ENCODE peak calls at places on chromosomes 12 and 14, in five cellular contexts. O is psoas muscle, G is AG10803, A is HCT116, V is ovary. W is an unnamed sample.

GRCh38 chr12:95440401-95440800 is 33.6 kb upstream of the METAP2 start:
- DNase-seq in O (no peak), G (no peak), A (no peak), V (no peak), W (peak)

GRCh38 chr12:107651867-107652449 is 33.6 kb upstream of the PWP1 start:
- DNase-seq in O (no peak), G (no peak), A (no peak), V (no peak), W (no peak)

GRCh38 chr14:99277534-99277933 is 5.5 kb upstream of the BCL11B start:
- DNase-seq in O (no peak), G (no peak), A (no peak), V (no peak), W (no peak)

GRCh38 chr14:72638021-72638420 is 255.9 kb downstream of the DPF3 start:
- DNase-seq in O (peak), G (peak), A (no peak), V (no peak), W (peak)

GRCh38 chr14:96247031-96247430 is 9.0 kb upstream of the BDKRB1 start:
- DNase-seq in O (no peak), G (no peak), A (no peak), V (no peak), W (no peak)

GRCh38 chr12:12819752-12820311 is 6.7 kb downstream of the DDX47 start:
- DNase-seq in O (no peak), G (peak), A (no peak), V (no peak), W (peak)

GRCh38 chr12:26746315-26746714 is 86.7 kb downstream of the ITPR2 start:
- DNase-seq in O (no peak), G (peak), A (no peak), V (no peak), W (peak)

GRCh38 chr12:6295187-6295811 is 15.2 kb upstream of the PLEKHG6 start:
- DNase-seq in O (no peak), G (peak), A (peak), V (peak), W (peak)

GRCh38 chr14:24315807-24316596 is 4.7 kb downstream of the LTB4R start:
- DNase-seq in O (peak), G (no peak), A (no peak), V (peak), W (no peak)

GRCh38 chr12:116962197-116962596 is 51.4 kb downstream of the FBXW8 start:
- DNase-seq in O (no peak), G (no peak), A (no peak), V (no peak), W (no peak)

GRCh38 chr12:119247720-119248043 is 69.0 kb downstream of the HSPB8 start:
- DNase-seq in O (no peak), G (no peak), A (no peak), V (no peak), W (no peak)

GRCh38 chr12:47097276-47097896 is 17.6 kb upstream of the AMIGO2 start:
- DNase-seq in O (no peak), G (peak), A (no peak), V (no peak), W (no peak)

GRCh38 chr12:121649819-121650353 is 19.6 kb downstream of the MORN3 start:
- DNase-seq in O (no peak), G (no peak), A (no peak), V (no peak), W (no peak)

GRCh38 chr14:56482306-56482705 is 97.3 kb upstream of the TMEM260 start:
- DNase-seq in O (no peak), G (no peak), A (peak), V (no peak), W (peak)

GRCh38 chr12:22231836-22232235 is 102.7 kb downstream of the ST8SIA1 start:
- DNase-seq in O (no peak), G (no peak), A (no peak), V (no peak), W (peak)

GRCh38 chr12:63150255-63151060 is 543 bp downstream of the AVPR1A start:
- DNase-seq in O (peak), G (no peak), A (no peak), V (peak), W (no peak)

GRCh38 chr12:59645242-59645641 is 49.4 kb downstream of the SLC16A7 start:
- DNase-seq in O (no peak), G (no peak), A (no peak), V (no peak), W (no peak)

GRCh38 chr12:85057370-85057963 is 21.3 kb downstream of the LRRIQ1 start:
- DNase-seq in O (no peak), G (peak), A (peak), V (no peak), W (peak)

GRCh38 chr12:68358532-68359485 is 26.6 kb upstream of the MDM1 start:
- DNase-seq in O (peak), G (peak), A (peak), V (no peak), W (peak)

GRCh38 chr12:124430491-124430890 is 135.6 kb downstream of the RFLNA start:
- DNase-seq in O (no peak), G (no peak), A (no peak), V (no peak), W (no peak)

GRCh38 chr14:69441948-69442347 is 42.6 kb upstream of the PLEKHD1 start:
- DNase-seq in O (no peak), G (peak), A (no peak), V (no peak), W (no peak)

GRCh38 chr14:24665440-24665991 is 31.5 kb upstream of the GZMB start:
- DNase-seq in O (no peak), G (no peak), A (no peak), V (no peak), W (no peak)

GRCh38 chr12:93591137-93591868 is 18.8 kb downstream of the SOCS2 start:
- DNase-seq in O (peak), G (peak), A (peak), V (peak), W (peak)

GRCh38 chr14:63432228-63432627 is 110.9 kb downstream of the PPP2R5E start:
- DNase-seq in O (no peak), G (no peak), A (no peak), V (no peak), W (no peak)

GRCh38 chr14:90830931-90831701 is 14.9 kb upstream of the TTC7B start:
- DNase-seq in O (no peak), G (no peak), A (no peak), V (peak), W (no peak)

GRCh38 chr12:62914443-62914909 is 20.5 kb downstream of the PPM1H start:
- DNase-seq in O (no peak), G (no peak), A (no peak), V (no peak), W (no peak)

GRCh38 chr14:22333408-22334274 is 255.4 kb downstream of the DAD1 start:
- DNase-seq in O (no peak), G (peak), A (peak), V (no peak), W (peak)

GRCh38 chr14:22332671-22333407 is 256.2 kb downstream of the DAD1 start:
- DNase-seq in O (no peak), G (no peak), A (no peak), V (no peak), W (no peak)

GRCh38 chr14:22336031-22336430 is 253.0 kb downstream of the DAD1 start:
- DNase-seq in O (no peak), G (no peak), A (no peak), V (no peak), W (no peak)

GRCh38 chr14:22334275-22334577 is 254.8 kb downstream of the DAD1 start:
- DNase-seq in O (no peak), G (no peak), A (no peak), V (no peak), W (no peak)

GRCh38 chr14:22334627-22335026 is 254.4 kb downstream of the DAD1 start:
- DNase-seq in O (no peak), G (no peak), A (no peak), V (no peak), W (no peak)
- TF ChIP-seq CTCF in O (no peak), G (no peak), A (no peak), V (no peak), W (no peak)

DNA sequence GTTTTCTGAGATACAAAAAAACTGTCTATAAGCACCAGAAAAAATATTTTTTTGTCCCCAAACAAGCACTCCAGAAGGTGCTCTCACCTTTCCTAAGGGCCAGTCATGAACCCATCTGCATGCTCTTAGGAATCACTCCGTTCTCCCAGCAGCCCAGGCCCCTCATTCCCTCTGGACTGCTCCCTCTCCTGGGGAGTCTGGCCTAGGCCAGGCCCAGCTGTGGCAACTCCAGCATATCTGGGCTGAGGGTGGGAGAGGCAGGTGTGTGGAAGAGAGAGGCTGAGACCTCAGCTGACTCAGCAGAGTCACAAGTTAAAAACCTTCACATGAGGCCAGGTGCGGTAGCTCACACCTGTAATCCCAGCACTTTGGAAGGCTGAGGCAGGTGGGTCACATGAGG is 54.6 kb downstream of the TRAFD1 start:
- DNase-seq in O (no peak), G (no peak), A (no peak), V (no peak), W (no peak)
- TF ChIP-seq CTCF in O (no peak), G (no peak), A (no peak), V (no peak), W (no peak)

GRCh38 chr12:87344699-87345098 is 684.5 kb downstream of the C12orf50 start:
- DNase-seq in O (no peak), G (no peak), A (no peak), V (no peak), W (peak)
- TF ChIP-seq CTCF in O (no peak), G (no peak), A (peak), V (no peak), W (no peak)

GRCh38 chr14:51094901-51095853 is at the start of gene TRIM9:
- DNase-seq in O (peak), G (peak), A (peak), V (peak), W (peak)

GRCh38 chr14:51092965-51093364 is 1.9 kb downstream of the TRIM9 start:
- DNase-seq in O (no peak), G (no peak), A (no peak), V (no peak), W (no peak)

GRCh38 chr14:51095854-51096823 is 1.2 kb upstream of the TRIM9 start:
- DNase-seq in O (peak), G (peak), A (no peak), V (peak), W (peak)

GRCh38 chr14:51094282-51094821 is 553 bp downstream of the TRIM9 start:
- DNase-seq in O (peak), G (no peak), A (no peak), V (no peak), W (no peak)

GRCh38 chr14:51093371-51094281 is 1.3 kb downstream of the TRIM9 start:
- DNase-seq in O (peak), G (no peak), A (no peak), V (peak), W (no peak)
- TF ChIP-seq CTCF in O (no peak), G (peak), A (no peak), V (no peak), W (no peak)

GRCh38 chr12:57477710-57478681 is 1.7 kb downstream of the ARHGAP9 start:
- DNase-seq in O (no peak), G (no peak), A (no peak), V (no peak), W (peak)

GRCh38 chr12:57475271-57476161 is 4.2 kb downstream of the ARHGAP9 start:
- DNase-seq in O (peak), G (peak), A (no peak), V (no peak), W (no peak)

GRCh38 chr12:57474862-57475261 is 4.8 kb downstream of the ARHGAP9 start:
- DNase-seq in O (no peak), G (no peak), A (no peak), V (no peak), W (no peak)

GRCh38 chr12:57476993-57477709 is 2.5 kb downstream of the ARHGAP9 start:
- DNase-seq in O (no peak), G (no peak), A (no peak), V (no peak), W (no peak)

GRCh38 chr12:57476162-57476992 is 3.3 kb downstream of the ARHGAP9 start:
- DNase-seq in O (no peak), G (no peak), A (no peak), V (no peak), W (no peak)
- TF ChIP-seq CTCF in O (no peak), G (no peak), A (no peak), V (no peak), W (no peak)

DNA sequence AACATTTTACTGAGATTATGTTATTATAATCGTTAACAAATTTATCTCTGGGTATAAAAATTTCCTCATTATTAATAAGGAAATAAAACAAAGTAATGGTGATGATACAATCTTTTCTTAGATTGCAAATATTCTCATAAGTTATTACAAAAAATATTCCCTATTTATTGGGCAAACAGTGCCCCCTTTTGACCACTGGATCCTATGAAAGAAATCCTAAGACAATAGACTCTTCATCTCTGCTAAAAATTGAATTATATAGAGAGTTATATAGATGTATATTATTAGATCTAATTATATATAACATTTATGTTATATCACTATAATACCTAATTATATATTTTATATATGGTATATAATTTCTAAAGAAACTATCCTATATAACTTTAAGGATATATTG is 94.2 kb upstream of the FGD4 start:
- DNase-seq in O (no peak), G (peak), A (peak), V (no peak), W (peak)
- TF ChIP-seq CTCF in O (peak), G (peak), A (peak), V (peak), W (peak)

W was measured in MCF 10A.